ENCODE peak calls at places on chromosomes 2 and 18, in five cellular contexts. C is coronary artery, N is NCI-H1092 treated with DMSO at 0.1 percent for 48 hours, F is RCC 7860, G is EH. T is an unnamed sample.

GRCh38 chr2:50535971-50536759 is 495.8 kb downstream of the NRXN1 start:
- DNase-seq in C (no peak), N (peak; percentile 27), F (no peak), G (peak; percentile 7), T (peak; percentile 17)

GRCh38 chr2:173043466-173043865 is 32.2 kb upstream of the MAP3K20 start:
- DNase-seq in C (no peak), N (no peak), F (peak; percentile 55), G (no peak), T (no peak)

GRCh38 chr18:76720683-76721082 is 101.7 kb upstream of the ZNF236 start:
- DNase-seq in C (peak; percentile 24), N (no peak), F (no peak), G (no peak), T (no peak)

GRCh38 chr2:19851116-19851515 is 50.7 kb downstream of the TTC32 start:
- DNase-seq in C (peak; percentile 53), N (no peak), F (no peak), G (no peak), T (no peak)

GRCh38 chr2:208025814-208026184 is 472 bp upstream of the PLEKHM3 start:
- DNase-seq in C (no peak), N (no peak), F (no peak), G (no peak), T (no peak)

GRCh38 chr2:239263937-239264837 is 136.6 kb downstream of the HDAC4 start:
- DNase-seq in C (peak; percentile 72), N (no peak), F (no peak), G (peak; percentile 58), T (no peak)

GRCh38 chr2:165013944-165014619 is 58.8 kb upstream of the SLC38A11 start:
- DNase-seq in C (no peak), N (no peak), F (no peak), G (no peak), T (no peak)

GRCh38 chr2:186693446-186693842 is 416 bp upstream of the FAM171B start:
- DNase-seq in C (no peak), N (no peak), F (no peak), G (no peak), T (no peak)

GRCh38 chr18:54801374-54801773 is 26.9 kb upstream of the RAB27B start:
- DNase-seq in C (no peak), N (no peak), F (no peak), G (no peak), T (no peak)

GRCh38 chr2:157839162-157839801 is 36.8 kb downstream of the ACVR1 start:
- DNase-seq in C (no peak), N (peak; percentile 91), F (peak; percentile 30), G (peak; percentile 83), T (no peak)

GRCh38 chr2:240355001-240355891 is 80.2 kb upstream of the GPC1 start:
- DNase-seq in C (no peak), N (no peak), F (no peak), G (peak; percentile 45), T (peak; percentile 26)

GRCh38 chr2:166017208-166017607 is 63.6 kb upstream of the TTC21B start:
- DNase-seq in C (no peak), N (no peak), F (no peak), G (no peak), T (no peak)

GRCh38 chr18:55189972-55190371 is 230.7 kb upstream of the CCDC68 start:
- DNase-seq in C (no peak), N (no peak), F (no peak), G (peak; percentile 51), T (no peak)

GRCh38 chr2:96907405-96908041 is 37.6 kb upstream of the SEMA4C start:
- DNase-seq in C (peak; percentile 96), N (peak; percentile 22), F (no peak), G (peak; percentile 78), T (no peak)

GRCh38 chr2:98311771-98312545 is 34.3 kb upstream of the CNGA3 start:
- DNase-seq in C (no peak), N (no peak), F (no peak), G (no peak), T (no peak)

GRCh38 chr2:108304975-108305374 is 16.3 kb downstream of the SULT1C2 start:
- DNase-seq in C (no peak), N (no peak), F (no peak), G (no peak), T (no peak)

GRCh38 chr2:112701092-112701491 is 19.7 kb upstream of the NT5DC4 start:
- DNase-seq in C (no peak), N (no peak), F (no peak), G (no peak), T (no peak)

GRCh38 chr18:54558609-54559585 is 32.1 kb upstream of the DYNAP start:
- DNase-seq in C (no peak), N (no peak), F (no peak), G (peak; percentile 21), T (peak; percentile 15)

GRCh38 chr2:159226059-159226461 is 60.4 kb downstream of the WDSUB1 start:
- DNase-seq in C (no peak), N (peak; percentile 10), F (peak; percentile 89), G (peak; percentile 65), T (no peak)

GRCh38 chr2:54558188-54558975 is 102.3 kb downstream of the SPTBN1 start:
- DNase-seq in C (no peak), N (peak; percentile 75), F (peak; percentile 71), G (peak; percentile 63), T (peak; percentile 78)

GRCh38 chr2:112686348-112687217 is 34.2 kb upstream of the NT5DC4 start:
- DNase-seq in C (no peak), N (no peak), F (no peak), G (no peak), T (no peak)

GRCh38 chr2:54516842-54517241 is 60.7 kb downstream of the SPTBN1 start:
- DNase-seq in C (no peak), N (no peak), F (peak; percentile 31), G (no peak), T (no peak)

GRCh38 chr2:129636692-129637091 is 342.8 kb upstream of the RAB6C start:
- DNase-seq in C (no peak), N (no peak), F (no peak), G (no peak), T (no peak)

GRCh38 chr18:10455726-10456453 is 1.5 kb downstream of the APCDD1 start:
- DNase-seq in C (no peak), N (no peak), F (no peak), G (no peak), T (no peak)

GRCh38 chr2:149080964-149081363 is 42.5 kb downstream of the LYPD6B start:
- DNase-seq in C (no peak), N (peak; percentile 13), F (no peak), G (no peak), T (no peak)

T was measured in lung microvascular endothelial cell.